ENCODE peak calls at places on chromosomes 6 and 20, in nine cellular contexts. One of them, this sample, is unnamed.

GRCh38 chr6:10217111-10217510 is 197.8 kb downstream of the TFAP2A start:
- DNase-seq in T-cell: no peak
- DNase-seq in stimulated activated CD4-positive, alpha-beta T cell treated with anti-CD3 and anti-CD28 coated beads, Interleukin-15, amount 100 ng/mL, for 1 hour: no peak
- DNase-seq in NCI-H1092: no peak
- DNase-seq in mucosa of descending colon: no peak
- DNase-seq in NCI-H226: no peak
- DNase-seq in esophagus muscularis mucosa: no peak
- DNase-seq in GM03348: no peak
- DNase-seq in NCI-H1436 treated with DMSO at 0.1 percent for 48 hours: no peak
- DNase-seq in this sample: no peak

GRCh38 chr6:30942338-30943060 is 1.7 kb downstream of the MUCL3 start:
- DNase-seq in GM03348: peak; percentile 95
- DNase-seq in stimulated activated CD4-positive, alpha-beta T cell treated with anti-CD3 and anti-CD28 coated beads, Interleukin-15, amount 100 ng/mL, for 1 hour: no peak
- DNase-seq in NCI-H1092: no peak
- DNase-seq in NCI-H226: peak; percentile 87
- DNase-seq in esophagus muscularis mucosa: no peak
- DNase-seq in T-cell: no peak
- DNase-seq in mucosa of descending colon: no peak
- DNase-seq in NCI-H1436 treated with DMSO at 0.1 percent for 48 hours: no peak
- DNase-seq in this sample: peak; percentile 84

GRCh38 chr20:33061626-33062025 is 7.9 kb downstream of the BPIFB3 start:
- DNase-seq in NCI-H1436 treated with DMSO at 0.1 percent for 48 hours: no peak
- DNase-seq in T-cell: no peak
- DNase-seq in NCI-H1092: no peak
- DNase-seq in stimulated activated CD4-positive, alpha-beta T cell treated with anti-CD3 and anti-CD28 coated beads, Interleukin-15, amount 100 ng/mL, for 1 hour: no peak
- DNase-seq in esophagus muscularis mucosa: no peak
- DNase-seq in mucosa of descending colon: no peak
- DNase-seq in NCI-H226: no peak
- DNase-seq in GM03348: no peak
- DNase-seq in this sample: no peak

GRCh38 chr6:165766457-165766856 is 103.4 kb upstream of the PDE10A start:
- DNase-seq in stimulated activated CD4-positive, alpha-beta T cell treated with anti-CD3 and anti-CD28 coated beads, Interleukin-15, amount 100 ng/mL, for 1 hour: no peak
- DNase-seq in esophagus muscularis mucosa: no peak
- DNase-seq in GM03348: no peak
- DNase-seq in NCI-H1092: no peak
- DNase-seq in NCI-H1436 treated with DMSO at 0.1 percent for 48 hours: no peak
- DNase-seq in NCI-H226: peak; percentile 76
- DNase-seq in mucosa of descending colon: no peak
- DNase-seq in T-cell: no peak
- DNase-seq in this sample: no peak

GRCh38 chr20:47487175-47487917 is 14.3 kb upstream of the NCOA3 start:
- DNase-seq in NCI-H1436 treated with DMSO at 0.1 percent for 48 hours: no peak
- DNase-seq in NCI-H226: peak; percentile 23
- DNase-seq in T-cell: peak; percentile 15
- DNase-seq in GM03348: no peak
- DNase-seq in NCI-H1092: no peak
- DNase-seq in stimulated activated CD4-positive, alpha-beta T cell treated with anti-CD3 and anti-CD28 coated beads, Interleukin-15, amount 100 ng/mL, for 1 hour: peak; percentile 29
- DNase-seq in mucosa of descending colon: no peak
- DNase-seq in esophagus muscularis mucosa: no peak
- DNase-seq in this sample: no peak

GRCh38 chr20:22740829-22741228 is 156.5 kb upstream of the FOXA2 start:
- DNase-seq in NCI-H226: no peak
- DNase-seq in mucosa of descending colon: no peak
- DNase-seq in stimulated activated CD4-positive, alpha-beta T cell treated with anti-CD3 and anti-CD28 coated beads, Interleukin-15, amount 100 ng/mL, for 1 hour: no peak
- DNase-seq in NCI-H1092: no peak
- DNase-seq in GM03348: no peak
- DNase-seq in NCI-H1436 treated with DMSO at 0.1 percent for 48 hours: no peak
- DNase-seq in esophagus muscularis mucosa: no peak
- DNase-seq in T-cell: no peak
- DNase-seq in this sample: no peak

GRCh38 chr6:64505312-64505711 is 869.7 kb downstream of the PHF3 start:
- DNase-seq in NCI-H1092: no peak
- DNase-seq in T-cell: no peak
- DNase-seq in mucosa of descending colon: no peak
- DNase-seq in NCI-H1436 treated with DMSO at 0.1 percent for 48 hours: no peak
- DNase-seq in GM03348: no peak
- DNase-seq in NCI-H226: no peak
- DNase-seq in stimulated activated CD4-positive, alpha-beta T cell treated with anti-CD3 and anti-CD28 coated beads, Interleukin-15, amount 100 ng/mL, for 1 hour: no peak
- DNase-seq in esophagus muscularis mucosa: no peak
- DNase-seq in this sample: peak; percentile 37

GRCh38 chr6:47135772-47136171 is 93.6 kb upstream of the ADGRF1 start:
- DNase-seq in NCI-H1092: no peak
- DNase-seq in mucosa of descending colon: no peak
- DNase-seq in NCI-H1436 treated with DMSO at 0.1 percent for 48 hours: no peak
- DNase-seq in esophagus muscularis mucosa: no peak
- DNase-seq in stimulated activated CD4-positive, alpha-beta T cell treated with anti-CD3 and anti-CD28 coated beads, Interleukin-15, amount 100 ng/mL, for 1 hour: no peak
- DNase-seq in NCI-H226: peak; percentile 92
- DNase-seq in T-cell: no peak
- DNase-seq in GM03348: peak; percentile 48
- DNase-seq in this sample: no peak

GRCh38 chr20:60658661-60659060 is 593.4 kb upstream of the CDH4 start:
- DNase-seq in NCI-H226: no peak
- DNase-seq in T-cell: no peak
- DNase-seq in mucosa of descending colon: no peak
- DNase-seq in NCI-H1092: no peak
- DNase-seq in NCI-H1436 treated with DMSO at 0.1 percent for 48 hours: no peak
- DNase-seq in stimulated activated CD4-positive, alpha-beta T cell treated with anti-CD3 and anti-CD28 coated beads, Interleukin-15, amount 100 ng/mL, for 1 hour: no peak
- DNase-seq in esophagus muscularis mucosa: no peak
- DNase-seq in GM03348: no peak
- DNase-seq in this sample: no peak

GRCh38 chr6:116094041-116094440 is 6.6 kb upstream of the NT5DC1 start:
- DNase-seq in mucosa of descending colon: no peak
- DNase-seq in stimulated activated CD4-positive, alpha-beta T cell treated with anti-CD3 and anti-CD28 coated beads, Interleukin-15, amount 100 ng/mL, for 1 hour: no peak
- DNase-seq in NCI-H226: no peak
- DNase-seq in NCI-H1436 treated with DMSO at 0.1 percent for 48 hours: no peak
- DNase-seq in NCI-H1092: no peak
- DNase-seq in esophagus muscularis mucosa: no peak
- DNase-seq in GM03348: no peak
- DNase-seq in T-cell: no peak
- DNase-seq in this sample: no peak

GRCh38 chr20:57330998-57331397 is 1.4 kb downstream of the SPO11 start:
- DNase-seq in mucosa of descending colon: no peak
- DNase-seq in esophagus muscularis mucosa: no peak
- DNase-seq in NCI-H226: no peak
- DNase-seq in T-cell: no peak
- DNase-seq in GM03348: peak; percentile 39
- DNase-seq in NCI-H1436 treated with DMSO at 0.1 percent for 48 hours: no peak
- DNase-seq in stimulated activated CD4-positive, alpha-beta T cell treated with anti-CD3 and anti-CD28 coated beads, Interleukin-15, amount 100 ng/mL, for 1 hour: no peak
- DNase-seq in NCI-H1092: no peak
- DNase-seq in this sample: no peak

GRCh38 chr20:46642265-46642942 is 8.9 kb downstream of the SLC13A3 start:
- DNase-seq in GM03348: no peak
- DNase-seq in NCI-H1436 treated with DMSO at 0.1 percent for 48 hours: no peak
- DNase-seq in NCI-H226: no peak
- DNase-seq in T-cell: no peak
- DNase-seq in stimulated activated CD4-positive, alpha-beta T cell treated with anti-CD3 and anti-CD28 coated beads, Interleukin-15, amount 100 ng/mL, for 1 hour: no peak
- DNase-seq in esophagus muscularis mucosa: no peak
- DNase-seq in NCI-H1092: no peak
- DNase-seq in mucosa of descending colon: no peak
- DNase-seq in this sample: no peak

GRCh38 chr20:60361761-60362410 is 403.7 kb downstream of the CDH26 start:
- DNase-seq in T-cell: no peak
- DNase-seq in NCI-H226: no peak
- DNase-seq in NCI-H1436 treated with DMSO at 0.1 percent for 48 hours: no peak
- DNase-seq in mucosa of descending colon: no peak
- DNase-seq in esophagus muscularis mucosa: peak; percentile 62
- DNase-seq in NCI-H1092: no peak
- DNase-seq in stimulated activated CD4-positive, alpha-beta T cell treated with anti-CD3 and anti-CD28 coated beads, Interleukin-15, amount 100 ng/mL, for 1 hour: no peak
- DNase-seq in GM03348: no peak
- DNase-seq in this sample: no peak